ENCODE peak calls at places on chromosomes 11 and 22, in seven cellular contexts. One of them, this sample, is unnamed.

GRCh38 chr11:13277719-13278619 is at the start of gene BMAL1:
- DNase-seq in activated T-helper 9 cell treated with anti-CD3 and anti-CD28 coated beads, Interleukin-2, amount 50 U/mL, for 16 hours: peak
- DNase-seq in cardiac septum: peak
- DNase-seq in stromal cell of bone marrow: no peak
- DNase-seq in ACHN: no peak
- DNase-seq in ovary: peak
- DNase-seq in NCI-H748 treated with DMSO at 0.1 percent for 48 hours: no peak
- DNase-seq in this sample: no peak

GRCh38 chr11:103566116-103566515 is 456.9 kb downstream of the DYNC2H1 start:
- DNase-seq in activated T-helper 9 cell treated with anti-CD3 and anti-CD28 coated beads, Interleukin-2, amount 50 U/mL, for 16 hours: no peak
- DNase-seq in ovary: no peak
- DNase-seq in cardiac septum: no peak
- DNase-seq in ACHN: no peak
- DNase-seq in NCI-H748 treated with DMSO at 0.1 percent for 48 hours: no peak
- DNase-seq in stromal cell of bone marrow: no peak
- DNase-seq in this sample: no peak

GRCh38 chr11:117941163-117941707 is 12.0 kb upstream of the TMPRSS13 start:
- DNase-seq in ACHN: no peak
- DNase-seq in ovary: no peak
- DNase-seq in activated T-helper 9 cell treated with anti-CD3 and anti-CD28 coated beads, Interleukin-2, amount 50 U/mL, for 16 hours: no peak
- DNase-seq in cardiac septum: peak
- DNase-seq in NCI-H748 treated with DMSO at 0.1 percent for 48 hours: no peak
- DNase-seq in stromal cell of bone marrow: no peak
- DNase-seq in this sample: no peak

GRCh38 chr11:129766858-129767604 is 48.6 kb upstream of the TMEM45B start:
- DNase-seq in cardiac septum: no peak
- DNase-seq in ovary: no peak
- DNase-seq in NCI-H748 treated with DMSO at 0.1 percent for 48 hours: peak
- DNase-seq in stromal cell of bone marrow: no peak
- DNase-seq in ACHN: peak
- DNase-seq in activated T-helper 9 cell treated with anti-CD3 and anti-CD28 coated beads, Interleukin-2, amount 50 U/mL, for 16 hours: no peak
- DNase-seq in this sample: no peak

GRCh38 chr11:122229078-122229477 is 113.1 kb upstream of the BLID start:
- DNase-seq in stromal cell of bone marrow: peak
- DNase-seq in NCI-H748 treated with DMSO at 0.1 percent for 48 hours: no peak
- DNase-seq in ACHN: no peak
- DNase-seq in cardiac septum: no peak
- DNase-seq in ovary: no peak
- DNase-seq in activated T-helper 9 cell treated with anti-CD3 and anti-CD28 coated beads, Interleukin-2, amount 50 U/mL, for 16 hours: no peak
- DNase-seq in this sample: peak

GRCh38 chr11:10303558-10304363 is 1.1 kb upstream of the ADM start:
- DNase-seq in ovary: no peak
- DNase-seq in ACHN: peak
- DNase-seq in cardiac septum: peak
- DNase-seq in activated T-helper 9 cell treated with anti-CD3 and anti-CD28 coated beads, Interleukin-2, amount 50 U/mL, for 16 hours: peak
- DNase-seq in stromal cell of bone marrow: no peak
- DNase-seq in NCI-H748 treated with DMSO at 0.1 percent for 48 hours: peak
- DNase-seq in this sample: peak

GRCh38 chr11:68594123-68594522 is 90.2 kb upstream of the GAL start:
- DNase-seq in cardiac septum: no peak
- DNase-seq in activated T-helper 9 cell treated with anti-CD3 and anti-CD28 coated beads, Interleukin-2, amount 50 U/mL, for 16 hours: no peak
- DNase-seq in ovary: no peak
- DNase-seq in ACHN: no peak
- DNase-seq in NCI-H748 treated with DMSO at 0.1 percent for 48 hours: no peak
- DNase-seq in stromal cell of bone marrow: no peak
- DNase-seq in this sample: no peak

GRCh38 chr11:15197696-15198095 is 83.0 kb downstream of the INSC start:
- DNase-seq in stromal cell of bone marrow: peak
- DNase-seq in cardiac septum: no peak
- DNase-seq in ovary: no peak
- DNase-seq in NCI-H748 treated with DMSO at 0.1 percent for 48 hours: no peak
- DNase-seq in ACHN: no peak
- DNase-seq in activated T-helper 9 cell treated with anti-CD3 and anti-CD28 coated beads, Interleukin-2, amount 50 U/mL, for 16 hours: no peak
- DNase-seq in this sample: no peak

GRCh38 chr11:12103411-12104225 is 6.8 kb upstream of the MICAL2 start:
- DNase-seq in ACHN: no peak
- DNase-seq in ovary: no peak
- DNase-seq in activated T-helper 9 cell treated with anti-CD3 and anti-CD28 coated beads, Interleukin-2, amount 50 U/mL, for 16 hours: no peak
- DNase-seq in NCI-H748 treated with DMSO at 0.1 percent for 48 hours: no peak
- DNase-seq in cardiac septum: no peak
- DNase-seq in stromal cell of bone marrow: no peak
- DNase-seq in this sample: no peak

GRCh38 chr11:3177931-3178330 is 12.8 kb upstream of the OSBPL5 start:
- DNase-seq in NCI-H748 treated with DMSO at 0.1 percent for 48 hours: no peak
- DNase-seq in cardiac septum: no peak
- DNase-seq in ACHN: no peak
- DNase-seq in stromal cell of bone marrow: peak
- DNase-seq in activated T-helper 9 cell treated with anti-CD3 and anti-CD28 coated beads, Interleukin-2, amount 50 U/mL, for 16 hours: no peak
- DNase-seq in ovary: no peak
- DNase-seq in this sample: no peak

GRCh38 chr11:66950113-66950535 is 8.1 kb downstream of the PC start:
- DNase-seq in cardiac septum: no peak
- DNase-seq in ovary: no peak
- DNase-seq in stromal cell of bone marrow: no peak
- DNase-seq in NCI-H748 treated with DMSO at 0.1 percent for 48 hours: no peak
- DNase-seq in activated T-helper 9 cell treated with anti-CD3 and anti-CD28 coated beads, Interleukin-2, amount 50 U/mL, for 16 hours: no peak
- DNase-seq in ACHN: peak
- DNase-seq in this sample: peak

GRCh38 chr22:37740455-37741311 is 43.8 kb downstream of the TRIOBP start:
- DNase-seq in ovary: peak
- DNase-seq in cardiac septum: no peak
- DNase-seq in stromal cell of bone marrow: no peak
- DNase-seq in ACHN: no peak
- DNase-seq in activated T-helper 9 cell treated with anti-CD3 and anti-CD28 coated beads, Interleukin-2, amount 50 U/mL, for 16 hours: no peak
- DNase-seq in NCI-H748 treated with DMSO at 0.1 percent for 48 hours: no peak
- DNase-seq in this sample: no peak

GRCh38 chr22:37923927-37924326 is 17.8 kb downstream of the MICALL1 start:
- DNase-seq in activated T-helper 9 cell treated with anti-CD3 and anti-CD28 coated beads, Interleukin-2, amount 50 U/mL, for 16 hours: no peak
- DNase-seq in cardiac septum: no peak
- DNase-seq in ovary: no peak
- DNase-seq in ACHN: no peak
- DNase-seq in stromal cell of bone marrow: no peak
- DNase-seq in NCI-H748 treated with DMSO at 0.1 percent for 48 hours: no peak
- DNase-seq in this sample: no peak

GRCh38 chr22:38228873-38229740 is 27.3 kb downstream of the MAFF start:
- DNase-seq in NCI-H748 treated with DMSO at 0.1 percent for 48 hours: no peak
- DNase-seq in cardiac septum: no peak
- DNase-seq in ovary: no peak
- DNase-seq in ACHN: no peak
- DNase-seq in activated T-helper 9 cell treated with anti-CD3 and anti-CD28 coated beads, Interleukin-2, amount 50 U/mL, for 16 hours: no peak
- DNase-seq in stromal cell of bone marrow: peak
- DNase-seq in this sample: no peak

GRCh38 chr11:18865951-18866350 is 73.3 kb downstream of the MRGPRX1 start:
- DNase-seq in cardiac septum: no peak
- DNase-seq in stromal cell of bone marrow: no peak
- DNase-seq in ovary: no peak
- DNase-seq in NCI-H748 treated with DMSO at 0.1 percent for 48 hours: no peak
- DNase-seq in ACHN: no peak
- DNase-seq in activated T-helper 9 cell treated with anti-CD3 and anti-CD28 coated beads, Interleukin-2, amount 50 U/mL, for 16 hours: no peak
- DNase-seq in this sample: no peak

GRCh38 chr11:68855205-68855978 is 13.7 kb upstream of the CPT1A start:
- DNase-seq in NCI-H748 treated with DMSO at 0.1 percent for 48 hours: no peak
- DNase-seq in ACHN: no peak
- DNase-seq in activated T-helper 9 cell treated with anti-CD3 and anti-CD28 coated beads, Interleukin-2, amount 50 U/mL, for 16 hours: no peak
- DNase-seq in cardiac septum: peak
- DNase-seq in stromal cell of bone marrow: no peak
- DNase-seq in ovary: peak
- DNase-seq in this sample: no peak

GRCh38 chr11:104876324-104876723 is 21.9 kb downstream of the CASP12 start:
- DNase-seq in ACHN: no peak
- DNase-seq in stromal cell of bone marrow: no peak
- DNase-seq in NCI-H748 treated with DMSO at 0.1 percent for 48 hours: no peak
- DNase-seq in cardiac septum: no peak
- DNase-seq in activated T-helper 9 cell treated with anti-CD3 and anti-CD28 coated beads, Interleukin-2, amount 50 U/mL, for 16 hours: no peak
- DNase-seq in ovary: no peak
- DNase-seq in this sample: no peak

GRCh38 chr22:44714703-44715350 is 12.8 kb downstream of the PRR5 start:
- DNase-seq in ovary: no peak
- DNase-seq in stromal cell of bone marrow: no peak
- DNase-seq in activated T-helper 9 cell treated with anti-CD3 and anti-CD28 coated beads, Interleukin-2, amount 50 U/mL, for 16 hours: no peak
- DNase-seq in cardiac septum: no peak
- DNase-seq in ACHN: no peak
- DNase-seq in NCI-H748 treated with DMSO at 0.1 percent for 48 hours: no peak
- DNase-seq in this sample: no peak

GRCh38 chr22:35072939-35073338 is 7.0 kb downstream of the ISX start:
- DNase-seq in activated T-helper 9 cell treated with anti-CD3 and anti-CD28 coated beads, Interleukin-2, amount 50 U/mL, for 16 hours: no peak
- DNase-seq in stromal cell of bone marrow: no peak
- DNase-seq in cardiac septum: no peak
- DNase-seq in NCI-H748 treated with DMSO at 0.1 percent for 48 hours: no peak
- DNase-seq in ovary: no peak
- DNase-seq in ACHN: peak
- DNase-seq in this sample: peak

GRCh38 chr11:120211522-120212258 is 858 bp downstream of the OAF start:
- DNase-seq in cardiac septum: no peak
- DNase-seq in ACHN: no peak
- DNase-seq in NCI-H748 treated with DMSO at 0.1 percent for 48 hours: no peak
- DNase-seq in stromal cell of bone marrow: no peak
- DNase-seq in activated T-helper 9 cell treated with anti-CD3 and anti-CD28 coated beads, Interleukin-2, amount 50 U/mL, for 16 hours: no peak
- DNase-seq in ovary: no peak
- DNase-seq in this sample: no peak

GRCh38 chr11:3123761-3124733 is 41.1 kb downstream of the OSBPL5 start:
- DNase-seq in activated T-helper 9 cell treated with anti-CD3 and anti-CD28 coated beads, Interleukin-2, amount 50 U/mL, for 16 hours: no peak
- DNase-seq in NCI-H748 treated with DMSO at 0.1 percent for 48 hours: no peak
- DNase-seq in cardiac septum: peak
- DNase-seq in ACHN: peak
- DNase-seq in ovary: peak
- DNase-seq in stromal cell of bone marrow: peak
- DNase-seq in this sample: peak

GRCh38 chr11:79419120-79419519 is 21.7 kb downstream of the TENM4 start:
- DNase-seq in ovary: no peak
- DNase-seq in cardiac septum: no peak
- DNase-seq in activated T-helper 9 cell treated with anti-CD3 and anti-CD28 coated beads, Interleukin-2, amount 50 U/mL, for 16 hours: no peak
- DNase-seq in NCI-H748 treated with DMSO at 0.1 percent for 48 hours: no peak
- DNase-seq in stromal cell of bone marrow: no peak
- DNase-seq in ACHN: peak
- DNase-seq in this sample: peak

GRCh38 chr11:112159098-112159761 is 4.7 kb downstream of the IL18 start:
- DNase-seq in ovary: no peak
- DNase-seq in activated T-helper 9 cell treated with anti-CD3 and anti-CD28 coated beads, Interleukin-2, amount 50 U/mL, for 16 hours: no peak
- DNase-seq in ACHN: peak
- DNase-seq in cardiac septum: no peak
- DNase-seq in stromal cell of bone marrow: no peak
- DNase-seq in NCI-H748 treated with DMSO at 0.1 percent for 48 hours: no peak
- DNase-seq in this sample: no peak

GRCh38 chr11:102121329-102121728 is 11.1 kb downstream of the YAP1 start:
- DNase-seq in activated T-helper 9 cell treated with anti-CD3 and anti-CD28 coated beads, Interleukin-2, amount 50 U/mL, for 16 hours: no peak
- DNase-seq in stromal cell of bone marrow: no peak
- DNase-seq in NCI-H748 treated with DMSO at 0.1 percent for 48 hours: no peak
- DNase-seq in ovary: no peak
- DNase-seq in cardiac septum: no peak
- DNase-seq in ACHN: no peak
- DNase-seq in this sample: no peak

GRCh38 chr11:12829131-12829530 is 154.9 kb downstream of the TEAD1 start:
- DNase-seq in NCI-H748 treated with DMSO at 0.1 percent for 48 hours: no peak
- DNase-seq in ovary: no peak
- DNase-seq in cardiac septum: no peak
- DNase-seq in activated T-helper 9 cell treated with anti-CD3 and anti-CD28 coated beads, Interleukin-2, amount 50 U/mL, for 16 hours: no peak
- DNase-seq in stromal cell of bone marrow: no peak
- DNase-seq in ACHN: no peak
- DNase-seq in this sample: no peak

GRCh38 chr11:73404048-73404447 is 27.8 kb downstream of the RELT start:
- DNase-seq in ACHN: peak
- DNase-seq in ovary: peak
- DNase-seq in activated T-helper 9 cell treated with anti-CD3 and anti-CD28 coated beads, Interleukin-2, amount 50 U/mL, for 16 hours: no peak
- DNase-seq in NCI-H748 treated with DMSO at 0.1 percent for 48 hours: peak
- DNase-seq in cardiac septum: no peak
- DNase-seq in stromal cell of bone marrow: peak
- DNase-seq in this sample: no peak